ENCODE peak calls at places on chromosomes 1 and 21, in four cellular contexts. L, H, C and G are unnamed samples.

GRCh38 chr1:12617511-12617900 is 504 bp downstream of the DHRS3 start:
- DNase-seq in L (no peak), C (no peak), H (no peak), G (no peak)

GRCh38 chr1:154773551-154773950 is 96.5 kb downstream of the KCNN3 start:
- DNase-seq in L (no peak), C (no peak), H (no peak), G (no peak)

GRCh38 chr1:57637155-57637554 is 213.3 kb upstream of the DAB1 start:
- DNase-seq in H (peak; percentile 24), L (no peak), C (peak; percentile 74), G (no peak)

GRCh38 chr1:234216116-234216703 is 157.0 kb upstream of the COA6 start:
- DNase-seq in L (no peak), C (no peak), H (no peak), G (no peak)

GRCh38 chr21:34122047-34122446 is 48.7 kb downstream of the MRPS6 start:
- DNase-seq in H (no peak), L (no peak), C (no peak), G (no peak)

GRCh38 chr1:179591592-179592580 is at the start of gene TDRD5:
- DNase-seq in H (no peak), C (peak; percentile 25), L (no peak), G (peak; percentile 36)

GRCh38 chr21:35333831-35334593 is 284.9 kb upstream of the RUNX1 start:
- DNase-seq in L (no peak), H (no peak), C (no peak), G (no peak)

GRCh38 chr1:916173-917075 is 7.3 kb upstream of the SAMD11 start:
- DNase-seq in H (no peak), L (peak; percentile 6), C (peak; percentile 41), G (no peak)

GRCh38 chr1:41623736-41624135 is 139.3 kb upstream of the EDN2 start:
- DNase-seq in L (no peak), C (no peak), H (no peak), G (no peak)

GRCh38 chr1:41621791-41622190 is 137.3 kb upstream of the EDN2 start:
- DNase-seq in H (no peak), C (no peak), L (no peak), G (no peak)

GRCh38 chr1:41622402-41622801 is 137.9 kb upstream of the EDN2 start:
- DNase-seq in L (no peak), H (no peak), C (peak; percentile 72), G (no peak)

GRCh38 chr1:41621256-41621655 is 136.8 kb upstream of the EDN2 start:
- DNase-seq in L (no peak), C (no peak), H (no peak), G (no peak)

DNA sequence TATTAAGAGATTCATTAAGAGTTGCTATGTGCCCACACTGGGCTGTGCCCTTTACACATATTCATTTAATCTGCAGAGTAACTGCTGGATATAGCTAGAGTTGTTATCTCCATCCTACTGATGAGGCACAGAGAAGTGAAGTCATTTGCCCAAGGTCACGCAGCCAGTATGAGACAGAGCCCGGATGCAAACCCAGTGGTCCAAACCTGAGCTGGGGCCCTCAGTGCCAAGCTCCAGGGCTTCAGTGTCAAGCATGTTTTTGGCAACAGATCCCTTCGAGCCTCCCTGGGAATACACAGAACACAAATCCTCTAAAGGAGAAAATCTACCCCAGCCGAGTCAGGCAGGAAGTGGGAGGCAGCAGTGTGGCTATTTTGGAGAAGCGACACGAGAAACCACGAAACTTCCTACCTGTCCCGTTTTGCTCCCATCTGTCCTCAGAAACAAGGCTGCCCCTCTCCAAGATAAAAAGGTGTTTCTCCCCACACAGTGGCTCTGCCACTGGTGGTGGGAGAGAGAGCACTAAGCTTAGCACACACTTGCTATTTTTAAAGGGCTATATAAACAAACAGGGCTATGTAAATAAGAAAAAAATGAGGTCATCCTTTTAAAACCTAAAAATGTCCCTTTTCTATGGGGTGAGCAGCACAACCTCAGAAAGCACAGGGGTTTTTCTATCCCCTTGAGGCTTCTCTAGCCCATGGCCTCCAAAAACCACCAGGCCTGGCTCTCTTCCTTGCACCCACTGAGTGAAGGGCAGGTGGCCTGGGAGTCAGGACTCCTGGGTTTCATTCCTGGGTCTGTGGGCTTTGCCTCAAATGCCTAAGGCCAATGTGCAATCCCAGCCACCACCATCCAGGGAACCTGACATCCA is 138.6 kb upstream of the EDN2 start:
- DNase-seq in L (no peak), H (no peak), C (peak; percentile 14), G (no peak)
- H3K4me3 ChIP-seq in L (no peak overlapping the region), H (no peak overlapping the region), C (no peak overlapping the region), G (no peak overlapping the region)

GRCh38 chr1:203591626-203592025 is 35.0 kb upstream of the ATP2B4 start:
- DNase-seq in L (no peak), H (no peak), C (no peak), G (no peak)
- H3K4me3 ChIP-seq in L (no peak overlapping the region), H (no peak overlapping the region), C (no peak overlapping the region), G (no peak overlapping the region)

GRCh38 chr1:32993215-32993566 is 28.6 kb upstream of the RNF19B start:
- DNase-seq in L (no peak), C (no peak), H (no peak), G (no peak)

GRCh38 chr1:32991819-32992488 is 27.3 kb upstream of the RNF19B start:
- DNase-seq in C (no peak), H (no peak), L (no peak), G (no peak)

GRCh38 chr1:32990887-32991286 is 26.3 kb upstream of the RNF19B start:
- DNase-seq in H (no peak), L (no peak), C (no peak), G (no peak)

GRCh38 chr1:32991386-32991785 is 26.8 kb upstream of the RNF19B start:
- DNase-seq in H (no peak), L (no peak), C (no peak), G (no peak)

GRCh38 chr1:32992489-32993214 is 28.0 kb upstream of the RNF19B start:
- DNase-seq in H (peak; percentile 87), L (peak; percentile 68), C (peak; percentile 98), G (peak; percentile 82)
- H3K4me3 ChIP-seq in H (no peak overlapping the region), L (no peak overlapping the region), C (no peak overlapping the region), G (no peak overlapping the region)

GRCh38 chr1:219086956-219087469 is 86.7 kb upstream of the LYPLAL1 start:
- DNase-seq in C (no peak), H (no peak), L (no peak), G (no peak)

GRCh38 chr1:219085988-219086387 is 87.7 kb upstream of the LYPLAL1 start:
- DNase-seq in C (peak; percentile 64), L (no peak), H (no peak), G (no peak)

GRCh38 chr1:219092206-219092605 is 81.5 kb upstream of the LYPLAL1 start:
- DNase-seq in C (no peak), H (no peak), L (no peak), G (no peak)

GRCh38 chr1:219088778-219089557 is 84.7 kb upstream of the LYPLAL1 start:
- DNase-seq in H (peak; percentile 78), C (peak; percentile 95), L (no peak), G (peak; percentile 72)

GRCh38 chr1:219090618-219091017 is 83.1 kb upstream of the LYPLAL1 start:
- DNase-seq in C (no peak), H (no peak), L (no peak), G (no peak)
- H3K4me3 ChIP-seq in C (no peak overlapping the region), H (no peak overlapping the region), L (no peak overlapping the region), G (no peak overlapping the region)

DNA sequence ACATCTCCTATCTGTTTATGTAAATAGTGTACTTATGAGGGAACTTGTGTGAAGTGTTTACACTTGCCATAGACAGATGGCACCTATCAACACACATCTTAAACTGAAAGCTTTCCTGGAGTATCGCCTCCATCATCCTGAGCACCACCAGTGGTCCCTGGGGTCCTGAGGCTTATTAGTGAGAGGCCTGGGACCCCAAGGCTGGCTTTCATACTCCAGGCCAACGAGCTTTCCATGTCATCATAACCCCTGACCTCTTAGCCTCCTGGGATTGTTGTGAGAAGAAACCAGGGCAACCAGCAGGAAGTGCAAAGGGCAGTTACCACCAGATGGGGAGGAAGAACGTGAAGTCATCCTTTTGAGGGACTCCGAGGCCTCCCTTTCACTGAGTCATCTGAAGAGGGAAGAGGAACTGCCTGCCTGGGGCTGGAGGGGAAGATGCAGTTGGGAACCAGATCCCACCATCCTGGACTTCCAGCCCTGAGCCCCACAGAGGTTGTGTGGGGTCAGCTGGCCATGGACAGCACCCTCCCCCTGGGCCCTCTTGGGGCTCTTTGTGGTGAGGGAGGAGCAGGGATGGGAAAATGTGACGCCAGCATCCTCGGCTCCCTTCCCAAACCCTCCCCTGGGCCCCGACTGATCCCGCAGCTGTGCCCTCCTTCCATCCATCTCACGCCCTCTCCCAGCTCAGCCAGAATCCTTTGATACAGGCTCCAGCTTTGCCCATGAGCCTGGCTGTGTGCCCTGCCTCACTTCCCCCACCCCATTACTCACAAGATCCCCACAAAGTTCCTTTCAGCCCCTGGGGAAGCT is 5.8 kb downstream of the INKA2 start:
- DNase-seq in L (peak; percentile 79), H (no peak), C (peak; percentile 92), G (no peak)
- H3K4me3 ChIP-seq in L (no peak overlapping the region), H (no peak overlapping the region), C (no peak overlapping the region), G (no peak overlapping the region)

GRCh38 chr1:248857201-248857600 is 1.7 kb downstream of the ZNF692 start:
- DNase-seq in H (no peak), C (no peak), L (no peak), G (no peak)
- H3K4me3 ChIP-seq in H (no peak overlapping the region), C (no peak overlapping the region), L (no peak overlapping the region), G (peak overlapping the region; percentile 45)

GRCh38 chr1:210655511-210655910 is 326.8 kb downstream of the HHAT start:
- DNase-seq in C (no peak), L (no peak), H (no peak), G (no peak)
- H3K4me3 ChIP-seq in C (no peak overlapping the region), L (no peak overlapping the region), H (no peak overlapping the region), G (no peak overlapping the region)

GRCh38 chr1:39269791-39270342 is 65.4 kb downstream of the MACF1 start:
- DNase-seq in C (peak; percentile 77), H (peak; percentile 37), L (no peak), G (no peak)
- H3K4me3 ChIP-seq in C (no peak overlapping the region), H (peak overlapping the region; percentile 28), L (no peak overlapping the region), G (no peak overlapping the region)